ENCODE peak calls at places on chromosomes 16 and 17, in four cellular contexts. G, S, F and E are unnamed samples.

GRCh38 chr17:5282639-5283217 is 644 bp downstream of the RABEP1 start:
- DNase-seq in G (no peak), S (peak; percentile 37), F (peak; percentile 47), E (peak; percentile 67)

GRCh38 chr17:9185688-9186289 is 164.5 kb downstream of the NTN1 start:
- DNase-seq in G (no peak), S (no peak), F (no peak), E (no peak)

GRCh38 chr16:11636172-11636721 is 32.0 kb upstream of the SNN start:
- DNase-seq in G (no peak), S (no peak), F (no peak), E (no peak)

GRCh38 chr17:17341452-17341851 is 38.3 kb downstream of the NT5M start:
- DNase-seq in G (no peak), S (no peak), F (no peak), E (no peak)

GRCh38 chr17:79844869-79845600 is 5.8 kb upstream of the CBX4 start:
- DNase-seq in G (no peak), S (no peak), F (peak; percentile 58), E (peak; percentile 34)

GRCh38 chr16:4207683-4208528 is 34.0 kb downstream of the SRL start:
- DNase-seq in G (no peak), S (no peak), F (no peak), E (no peak)

GRCh38 chr17:75633484-75634375 is 496 bp downstream of the SMIM5 start:
- DNase-seq in G (peak; percentile 91), S (peak; percentile 82), F (peak; percentile 90), E (peak; percentile 93)

GRCh38 chr16:47143329-47143676 is 442 bp downstream of the NETO2 start:
- DNase-seq in G (no peak), S (peak; percentile 79), F (peak; percentile 84), E (peak; percentile 84)

GRCh38 chr16:70391446-70391845 is 44.7 kb downstream of the DDX19A start:
- DNase-seq in G (no peak), S (no peak), F (no peak), E (no peak)

GRCh38 chr16:29148867-29149272 is 164.0 kb downstream of the LAT start:
- DNase-seq in G (no peak), S (no peak), F (no peak), E (no peak)

GRCh38 chr17:69702078-69702477 is 287.6 kb downstream of the MAP2K6 start:
- DNase-seq in G (no peak), S (no peak), F (no peak), E (no peak)

GRCh38 chr17:49779730-49780220 is 8.7 kb upstream of the KAT7 start:
- DNase-seq in G (peak; percentile 75), S (peak; percentile 79), F (peak; percentile 60), E (peak; percentile 83)

GRCh38 chr16:4313563-4314531 is 2.0 kb upstream of the GLIS2 start:
- DNase-seq in G (no peak), S (no peak), F (peak; percentile 95), E (peak; percentile 73)

GRCh38 chr17:76266244-76266938 is 1.2 kb downstream of the UBALD2 start:
- DNase-seq in G (no peak), S (peak; percentile 53), F (no peak), E (peak; percentile 54)

GRCh38 chr17:76556759-76557367 is 17.0 kb downstream of the PRCD start:
- DNase-seq in G (no peak), S (no peak), F (peak; percentile 53), E (peak; percentile 54)

GRCh38 chr17:47987240-47987835 is 16.4 kb downstream of the CDK5RAP3 start:
- DNase-seq in G (no peak), S (peak; percentile 42), F (no peak), E (no peak)

GRCh38 chr16:72561-73537 is at the start of gene RHBDF1:
- DNase-seq in G (no peak), S (peak; percentile 46), F (peak; percentile 47), E (peak; percentile 35)

GRCh38 chr17:70060415-70060814 is 14.6 kb upstream of the KCNJ16 start:
- DNase-seq in G (no peak), S (no peak), F (no peak), E (no peak)

GRCh38 chr17:55433629-55434422 is 12.2 kb upstream of the MMD start:
- DNase-seq in G (no peak), S (peak; percentile 53), F (peak; percentile 91), E (no peak)

GRCh38 chr16:3020247-3020603 is at the start of gene TNFRSF12A:
- DNase-seq in G (peak; percentile 42), S (peak; percentile 77), F (peak; percentile 82), E (peak; percentile 91)

GRCh38 chr16:46899443-46900143 is 15.4 kb downstream of the GPT2 start:
- DNase-seq in G (no peak), S (no peak), F (no peak), E (no peak)

GRCh38 chr17:44830359-44831269 is 527 bp upstream of the GJC1 start:
- DNase-seq in G (no peak), S (peak; percentile 29), F (peak; percentile 59), E (no peak)

GRCh38 chr17:50589112-50589712 is 28.7 kb downstream of the CACNA1G start:
- DNase-seq in G (no peak), S (no peak), F (no peak), E (no peak)

GRCh38 chr16:50615891-50616290 is 65.2 kb downstream of the SNX20 start:
- DNase-seq in G (no peak), S (no peak), F (no peak), E (no peak)

GRCh38 chr17:70622382-70623260 is 453.3 kb downstream of the KCNJ2 start:
- DNase-seq in G (no peak), S (peak; percentile 76), F (peak; percentile 34), E (peak; percentile 26)

GRCh38 chr17:79925242-79925957 is 86.2 kb upstream of the CBX4 start:
- DNase-seq in G (no peak), S (no peak), F (peak; percentile 69), E (peak; percentile 40)

GRCh38 chr16:80463776-80464175 is 77.0 kb upstream of the DYNLRB2 start:
- DNase-seq in G (no peak), S (no peak), F (no peak), E (no peak)

GRCh38 chr17:40696651-40697072 is 6.9 kb downstream of the KRT24 start:
- DNase-seq in G (no peak), S (no peak), F (peak; percentile 13), E (no peak)

GRCh38 chr16:15607700-15608396 is 35.1 kb downstream of the MARF1 start:
- DNase-seq in G (peak; percentile 66), S (no peak), F (no peak), E (no peak)

GRCh38 chr16:29820730-29821662 is 734 bp downstream of the MVP start:
- DNase-seq in G (no peak), S (no peak), F (peak; percentile 59), E (no peak)

GRCh38 chr17:66677201-66677981 is 157.5 kb upstream of the CACNG5 start:
- DNase-seq in G (no peak), S (no peak), F (no peak), E (no peak)

GRCh38 chr16:57621521-57622268 is 6.7 kb upstream of the ADGRG1 start:
- DNase-seq in G (no peak), S (no peak), F (no peak), E (no peak)

GRCh38 chr16:88008835-88009234 is 57.6 kb downstream of the BANP start:
- DNase-seq in G (no peak), S (no peak), F (no peak), E (no peak)

GRCh38 chr16:82506734-82507133 is 120.0 kb upstream of the CDH13 start:
- DNase-seq in G (no peak), S (no peak), F (no peak), E (no peak)

GRCh38 chr17:8151120-8151640 is 1.0 kb downstream of the PER1 start:
- DNase-seq in G (peak; percentile 79), S (peak; percentile 92), F (no peak), E (peak; percentile 82)

GRCh38 chr17:8152981-8153549 is 861 bp upstream of the PER1 start:
- DNase-seq in G (peak; percentile 32), S (no peak), F (no peak), E (no peak)

GRCh38 chr17:8150194-8151119 is 1.7 kb downstream of the PER1 start:
- DNase-seq in G (peak; percentile 14), S (no peak), F (no peak), E (no peak)

GRCh38 chr17:8152112-8152775 is at the start of gene PER1:
- DNase-seq in G (peak; percentile 97), S (peak; percentile 92), F (peak; percentile 96), E (peak; percentile 94)

GRCh38 chr17:8151641-8152111 is 528 bp downstream of the PER1 start:
- DNase-seq in G (peak; percentile 88), S (peak; percentile 62), F (no peak), E (peak; percentile 67)
- TF ChIP-seq POLR2A in G (no peak), S (no peak), F (no peak), E (no peak)

DNA sequence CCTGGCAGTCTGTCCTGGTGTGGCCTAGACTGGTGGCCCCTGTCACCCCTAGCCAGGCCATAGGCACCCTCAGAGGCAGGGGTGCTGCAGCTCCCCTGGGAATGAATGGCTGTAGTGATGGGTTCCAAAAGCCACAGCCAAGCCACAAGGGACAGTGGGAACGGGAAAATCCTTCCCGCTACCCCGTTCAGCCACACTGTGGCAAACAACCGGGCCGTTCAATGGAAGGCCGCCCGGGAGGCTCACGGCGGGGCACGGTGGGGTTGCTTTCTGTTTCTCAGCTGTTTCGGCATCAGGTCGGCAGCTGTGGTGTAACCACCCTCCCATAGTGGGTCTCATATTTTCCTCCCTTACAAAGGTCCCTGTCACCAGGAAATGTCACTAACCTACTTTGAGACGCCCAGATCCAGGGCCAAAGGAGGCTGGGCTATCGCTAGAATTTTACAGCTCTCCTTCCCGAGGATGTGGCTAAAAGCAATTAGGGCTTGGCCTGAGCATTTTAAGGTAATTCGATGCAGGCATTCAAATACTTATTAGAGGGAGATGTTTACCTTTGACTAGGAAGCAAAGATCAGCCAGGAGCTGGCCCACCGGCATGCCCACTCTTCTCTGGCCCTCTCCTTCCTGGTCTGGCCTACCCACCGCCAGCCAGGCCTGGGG is 61.7 kb upstream of the GSE1 start:
- DNase-seq in G (no peak), S (no peak), F (no peak), E (no peak)
- TF ChIP-seq POLR2A in G (no peak), S (no peak), F (no peak), E (peak; percentile 35)

DNA sequence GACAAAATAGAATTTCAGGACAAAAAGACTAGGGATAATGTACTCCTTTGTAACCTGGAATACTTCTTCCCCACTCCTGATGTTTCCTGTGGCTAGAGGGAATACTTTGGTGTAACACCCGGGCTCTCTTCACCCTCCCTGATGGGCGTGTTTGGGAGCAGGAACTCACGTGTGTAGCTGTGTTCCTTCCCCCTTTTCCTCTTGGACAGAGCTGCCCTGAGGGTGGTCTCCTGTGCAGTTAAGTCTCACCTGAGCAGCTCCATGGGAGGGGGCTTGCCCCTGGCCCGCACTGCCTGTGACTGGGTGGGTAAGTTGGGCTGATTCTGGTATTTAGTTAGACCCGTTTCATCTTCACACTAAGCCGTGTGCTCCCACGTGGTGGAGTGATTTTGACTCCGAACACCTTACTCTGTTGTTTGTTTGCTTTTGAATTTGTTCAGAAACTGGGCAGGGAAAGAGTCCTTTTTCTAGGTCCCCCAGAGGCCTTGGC is 87.9 kb downstream of the OR1D5 start:
- DNase-seq in G (no peak), S (no peak), F (no peak), E (no peak)
- TF ChIP-seq POLR2A in G (no peak), S (no peak), F (no peak), E (no peak)

GRCh38 chr17:82246040-82246364 is 17.2 kb downstream of the SLC16A3 start:
- DNase-seq in G (no peak), S (no peak), F (no peak), E (no peak)

GRCh38 chr17:82247856-82248671 is 19.2 kb downstream of the SLC16A3 start:
- DNase-seq in G (no peak), S (no peak), F (no peak), E (no peak)

GRCh38 chr17:82246365-82247174 is 17.7 kb downstream of the SLC16A3 start:
- DNase-seq in G (no peak), S (peak; percentile 30), F (peak; percentile 79), E (no peak)

GRCh38 chr17:82248815-82249638 is 20.2 kb downstream of the SLC16A3 start:
- DNase-seq in G (no peak), S (no peak), F (no peak), E (no peak)

GRCh38 chr17:82247175-82247823 is 18.5 kb downstream of the SLC16A3 start:
- DNase-seq in G (no peak), S (peak; percentile 24), F (no peak), E (no peak)
- TF ChIP-seq POLR2A in G (no peak), S (no peak), F (no peak), E (no peak)